ENCODE peak calls at places on chromosomes 13 and 19, in seven cellular contexts. Y is neural crest cell, J is ascending aorta, C is progenitor cell of endocrine pancreas, T is HT1080, M is GM03348, Z is HCEC 1CT. X is an unnamed sample.
A peak's percentile ranks its signal among the peaks of the same experiment; 100 is the strongest.

GRCh38 chr13:21670883-21671792 is at the start of gene FGF9:
- DNase-seq in Y (peak; percentile 62), J (no peak), C (peak; percentile 73), T (peak; percentile 71), M (peak; percentile 92), Z (peak; percentile 80), X (peak; percentile 87)

GRCh38 chr13:23686948-23687347 is 116.7 kb downstream of the TNFRSF19 start:
- DNase-seq in Y (no peak), J (no peak), C (no peak), T (no peak), M (no peak), Z (no peak), X (no peak)

GRCh38 chr13:113410472-113411201 is 42.7 kb downstream of the ADPRHL1 start:
- DNase-seq in Y (no peak), J (peak; percentile 35), C (no peak), T (peak; percentile 78), M (peak; percentile 83), Z (peak; percentile 72), X (no peak)

GRCh38 chr19:55080915-55081772 is 5.5 kb downstream of the EPS8L1 start:
- DNase-seq in Y (peak; percentile 76), J (peak; percentile 45), C (peak; percentile 59), T (peak; percentile 46), M (peak; percentile 75), Z (peak; percentile 34), X (peak; percentile 51)

GRCh38 chr13:36685912-36686311 is 12.1 kb downstream of the SERTM1 start:
- DNase-seq in Y (no peak), J (no peak), C (no peak), T (peak; percentile 83), M (peak; percentile 4), Z (no peak), X (no peak)

GRCh38 chr13:93309886-93310520 is 83.4 kb downstream of the GPC6 start:
- DNase-seq in Y (peak; percentile 6), J (no peak), C (no peak), T (peak; percentile 68), M (no peak), Z (peak; percentile 89), X (no peak)

GRCh38 chr13:49113526-49114286 is 106.4 kb upstream of the MLNR start:
- DNase-seq in Y (no peak), J (no peak), C (no peak), T (peak; percentile 57), M (peak; percentile 41), Z (peak; percentile 79), X (no peak)

GRCh38 chr13:32311188-32311897 is 3.8 kb downstream of the ZAR1L start:
- DNase-seq in Y (no peak), J (no peak), C (no peak), T (no peak), M (no peak), Z (no peak), X (no peak)

GRCh38 chr19:13781547-13781946 is 7.3 kb downstream of the C19orf53 start:
- DNase-seq in Y (peak; percentile 58), J (peak; percentile 60), C (no peak), T (peak; percentile 66), M (peak; percentile 93), Z (peak; percentile 71), X (no peak)

GRCh38 chr13:113837554-113838355 is 26.1 kb downstream of the GAS6 start:
- DNase-seq in Y (no peak), J (peak; percentile 86), C (no peak), T (peak; percentile 99), M (peak; percentile 98), Z (peak; percentile 98), X (peak; percentile 84)

GRCh38 chr19:34382471-34382870 is 17.5 kb downstream of the GPI start:
- DNase-seq in Y (no peak), J (no peak), C (no peak), T (no peak), M (no peak), Z (no peak), X (no peak)

GRCh38 chr13:106602178-106602577 is 34.2 kb upstream of the ARGLU1 start:
- DNase-seq in Y (no peak), J (no peak), C (no peak), T (no peak), M (no peak), Z (no peak), X (no peak)

GRCh38 chr13:108769213-108770070 is 140.0 kb downstream of the MYO16 start:
- DNase-seq in Y (no peak), J (no peak), C (no peak), T (peak; percentile 71), M (no peak), Z (no peak), X (no peak)

GRCh38 chr19:1106841-1107654 is 3.3 kb downstream of the GPX4 start:
- DNase-seq in Y (no peak), J (no peak), C (no peak), T (no peak), M (peak; percentile 45), Z (peak; percentile 24), X (peak; percentile 23)

GRCh38 chr19:38556521-38557174 is 61.1 kb downstream of the MAP4K1 start:
- DNase-seq in Y (no peak), J (no peak), C (no peak), T (no peak), M (no peak), Z (peak; percentile 23), X (no peak)

GRCh38 chr13:43573361-43573740 is 213.4 kb downstream of the ENOX1 start:
- DNase-seq in Y (no peak), J (no peak), C (no peak), T (no peak), M (no peak), Z (no peak), X (peak; percentile 55)

GRCh38 chr13:50908371-50908770 is 1.2 kb upstream of the RNASEH2B start:
- DNase-seq in Y (no peak), J (no peak), C (no peak), T (no peak), M (no peak), Z (no peak), X (no peak)

GRCh38 chr13:100100115-100100879 is 11.4 kb downstream of the PCCA start:
- DNase-seq in Y (no peak), J (no peak), C (no peak), T (peak; percentile 86), M (peak; percentile 40), Z (peak; percentile 80), X (peak; percentile 20)

GRCh38 chr19:45952691-45953505 is 20.8 kb downstream of the NOVA2 start:
- DNase-seq in Y (peak; percentile 66), J (no peak), C (peak; percentile 70), T (peak; percentile 58), M (peak; percentile 83), Z (peak; percentile 35), X (peak; percentile 66)

GRCh38 chr13:40376296-40376849 is 290.1 kb downstream of the FOXO1 start:
- DNase-seq in Y (no peak), J (no peak), C (no peak), T (no peak), M (no peak), Z (no peak), X (no peak)

GRCh38 chr13:111284579-111284978 is 35.9 kb upstream of the TEX29 start:
- DNase-seq in Y (no peak), J (no peak), C (no peak), T (no peak), M (no peak), Z (no peak), X (no peak)

GRCh38 chr13:46553521-46553885 is 533 bp downstream of the LRCH1 start:
- DNase-seq in Y (peak; percentile 16), J (no peak), C (peak; percentile 14), T (peak; percentile 24), M (no peak), Z (no peak), X (no peak)

GRCh38 chr13:68523838-68524424 is 1293.8 kb upstream of the PCDH9 start:
- DNase-seq in Y (no peak), J (no peak), C (no peak), T (no peak), M (no peak), Z (no peak), X (no peak)

GRCh38 chr13:32067149-32067961 is 35.8 kb downstream of the FRY start:
- DNase-seq in Y (no peak), J (no peak), C (no peak), T (no peak), M (no peak), Z (no peak), X (no peak)

GRCh38 chr13:26015276-26015934 is 36.4 kb downstream of the SHISA2 start:
- DNase-seq in Y (no peak), J (no peak), C (no peak), T (no peak), M (no peak), Z (no peak), X (no peak)

GRCh38 chr13:96338030-96338429 is 248.1 kb downstream of the HS6ST3 start:
- DNase-seq in Y (no peak), J (no peak), C (no peak), T (peak; percentile 33), M (no peak), Z (no peak), X (no peak)